ENCODE peak calls at places on chromosomes 6 and 20, in four cellular contexts. One of them, this sample, is unnamed.

GRCh38 chr6:83417880-83418663 is 12.8 kb downstream of the ME1 start:
- DNase-seq in progenitor cell of endocrine pancreas: no peak
- DNase-seq in H9: no peak
- DNase-seq in GM13976: peak
- DNase-seq in this sample: no peak

GRCh38 chr6:158040051-158040803 is 58.6 kb downstream of the SYNJ2 start:
- DNase-seq in progenitor cell of endocrine pancreas: no peak
- DNase-seq in H9: no peak
- DNase-seq in GM13976: peak
- DNase-seq in this sample: peak

GRCh38 chr20:571754-572331 is 28.3 kb upstream of the CSNK2A1 start:
- DNase-seq in progenitor cell of endocrine pancreas: no peak
- DNase-seq in H9: peak
- DNase-seq in GM13976: no peak
- DNase-seq in this sample: no peak

GRCh38 chr6:137652961-137653697 is 158.9 kb upstream of the OLIG3 start:
- DNase-seq in progenitor cell of endocrine pancreas: no peak
- DNase-seq in H9: no peak
- DNase-seq in GM13976: no peak
- DNase-seq in this sample: no peak

GRCh38 chr20:8788831-8789230 is 280.1 kb upstream of the PLCB4 start:
- DNase-seq in progenitor cell of endocrine pancreas: no peak
- DNase-seq in H9: no peak
- DNase-seq in GM13976: no peak
- DNase-seq in this sample: no peak

GRCh38 chr20:61397146-61397545 is 145.1 kb downstream of the CDH4 start:
- DNase-seq in progenitor cell of endocrine pancreas: no peak
- DNase-seq in H9: no peak
- DNase-seq in GM13976: no peak
- DNase-seq in this sample: no peak

GRCh38 chr20:44586289-44586911 is 4.0 kb downstream of the PKIG start:
- DNase-seq in progenitor cell of endocrine pancreas: no peak
- DNase-seq in H9: no peak
- DNase-seq in GM13976: peak
- DNase-seq in this sample: peak

GRCh38 chr6:90973158-90973557 is 386.3 kb upstream of the MAP3K7 start:
- DNase-seq in progenitor cell of endocrine pancreas: no peak
- DNase-seq in H9: no peak
- DNase-seq in GM13976: no peak
- DNase-seq in this sample: no peak

GRCh38 chr6:36302227-36302976 is 32.5 kb downstream of the PNPLA1 start:
- DNase-seq in progenitor cell of endocrine pancreas: peak
- DNase-seq in H9: peak
- DNase-seq in GM13976: peak
- DNase-seq in this sample: peak

GRCh38 chr6:6981923-6982322 is 125.8 kb upstream of the RREB1 start:
- DNase-seq in progenitor cell of endocrine pancreas: no peak
- DNase-seq in H9: no peak
- DNase-seq in GM13976: no peak
- DNase-seq in this sample: no peak

GRCh38 chr20:35196313-35196712 is 24.4 kb downstream of the PROCR start:
- DNase-seq in progenitor cell of endocrine pancreas: no peak
- DNase-seq in H9: no peak
- DNase-seq in GM13976: no peak
- DNase-seq in this sample: no peak

GRCh38 chr6:166168616-166169548 is 1.2 kb upstream of the TBXT start:
- DNase-seq in progenitor cell of endocrine pancreas: no peak
- DNase-seq in H9: no peak
- DNase-seq in GM13976: no peak
- DNase-seq in this sample: no peak

GRCh38 chr6:40791004-40791403 is 203.8 kb upstream of the LRFN2 start:
- DNase-seq in progenitor cell of endocrine pancreas: no peak
- DNase-seq in H9: peak
- DNase-seq in GM13976: no peak
- DNase-seq in this sample: peak

GRCh38 chr20:17406191-17406590 is 125.0 kb downstream of the BFSP1 start:
- DNase-seq in progenitor cell of endocrine pancreas: no peak
- DNase-seq in H9: no peak
- DNase-seq in GM13976: no peak
- DNase-seq in this sample: no peak

GRCh38 chr6:148479498-148479897 is 136.9 kb downstream of the SASH1 start:
- DNase-seq in progenitor cell of endocrine pancreas: no peak
- DNase-seq in H9: no peak
- DNase-seq in GM13976: no peak
- DNase-seq in this sample: no peak

GRCh38 chr6:136326038-136326561 is 36.5 kb upstream of the BCLAF1 start:
- DNase-seq in progenitor cell of endocrine pancreas: no peak
- DNase-seq in H9: no peak
- DNase-seq in GM13976: no peak
- DNase-seq in this sample: no peak

GRCh38 chr6:51655517-51655916 is 431.9 kb downstream of the PKHD1 start:
- DNase-seq in progenitor cell of endocrine pancreas: no peak
- DNase-seq in H9: no peak
- DNase-seq in GM13976: no peak
- DNase-seq in this sample: no peak

GRCh38 chr20:33166533-33167113 is 1.3 kb upstream of the BPIFA2 start:
- DNase-seq in progenitor cell of endocrine pancreas: no peak
- DNase-seq in H9: no peak
- DNase-seq in GM13976: no peak
- DNase-seq in this sample: no peak

GRCh38 chr6:10033223-10033829 is 381.5 kb downstream of the TFAP2A start:
- DNase-seq in progenitor cell of endocrine pancreas: no peak
- DNase-seq in H9: no peak
- DNase-seq in GM13976: no peak
- DNase-seq in this sample: no peak

GRCh38 chr6:145093226-145093625 is 642.1 kb downstream of the EPM2A start:
- DNase-seq in progenitor cell of endocrine pancreas: no peak
- DNase-seq in H9: no peak
- DNase-seq in GM13976: no peak
- DNase-seq in this sample: no peak

GRCh38 chr20:50804453-50805348 is 9.8 kb downstream of the BCAS4 start:
- DNase-seq in progenitor cell of endocrine pancreas: no peak
- DNase-seq in H9: no peak
- DNase-seq in GM13976: peak
- DNase-seq in this sample: peak

GRCh38 chr6:158826819-158827501 is 7.8 kb upstream of the EZR start:
- DNase-seq in progenitor cell of endocrine pancreas: no peak
- DNase-seq in H9: no peak
- DNase-seq in GM13976: peak
- DNase-seq in this sample: no peak

GRCh38 chr6:156809034-156809433 is 31.9 kb downstream of the ARID1B start:
- DNase-seq in progenitor cell of endocrine pancreas: no peak
- DNase-seq in H9: no peak
- DNase-seq in GM13976: no peak
- DNase-seq in this sample: no peak

GRCh38 chr20:38393259-38393658 is 41.9 kb downstream of the SNHG17 start:
- DNase-seq in progenitor cell of endocrine pancreas: no peak
- DNase-seq in H9: no peak
- DNase-seq in GM13976: no peak
- DNase-seq in this sample: no peak
- TF ChIP-seq CTCF in progenitor cell of endocrine pancreas: no peak
- TF ChIP-seq CTCF in H9: no peak
- TF ChIP-seq CTCF in GM13976: no peak
- TF ChIP-seq CTCF in this sample: no peak

GRCh38 chr6:3811191-3811590 is 38.0 kb upstream of the FAM50B start:
- DNase-seq in progenitor cell of endocrine pancreas: no peak
- DNase-seq in H9: no peak
- DNase-seq in GM13976: no peak
- DNase-seq in this sample: no peak

GRCh38 chr6:3813918-3814317 is 35.3 kb upstream of the FAM50B start:
- DNase-seq in progenitor cell of endocrine pancreas: no peak
- DNase-seq in H9: no peak
- DNase-seq in GM13976: no peak
- DNase-seq in this sample: no peak

GRCh38 chr6:3812596-3812995 is 36.6 kb upstream of the FAM50B start:
- DNase-seq in progenitor cell of endocrine pancreas: no peak
- DNase-seq in H9: no peak
- DNase-seq in GM13976: no peak
- DNase-seq in this sample: no peak

GRCh38 chr6:3814539-3814938 is 34.6 kb upstream of the FAM50B start:
- DNase-seq in progenitor cell of endocrine pancreas: no peak
- DNase-seq in H9: no peak
- DNase-seq in GM13976: no peak
- DNase-seq in this sample: no peak

GRCh38 chr6:3813150-3813780 is 35.9 kb upstream of the FAM50B start:
- DNase-seq in progenitor cell of endocrine pancreas: no peak
- DNase-seq in H9: no peak
- DNase-seq in GM13976: peak
- DNase-seq in this sample: peak
- TF ChIP-seq CTCF in progenitor cell of endocrine pancreas: no peak
- TF ChIP-seq CTCF in H9: no peak
- TF ChIP-seq CTCF in GM13976: no peak
- TF ChIP-seq CTCF in this sample: no peak

GRCh38 chr20:24102290-24102689 is 113.7 kb upstream of the GGTLC1 start:
- DNase-seq in progenitor cell of endocrine pancreas: no peak
- DNase-seq in H9: peak
- DNase-seq in GM13976: no peak
- DNase-seq in this sample: peak
- TF ChIP-seq CTCF in progenitor cell of endocrine pancreas: peak
- TF ChIP-seq CTCF in H9: peak
- TF ChIP-seq CTCF in GM13976: peak
- TF ChIP-seq CTCF in this sample: peak

DNA sequence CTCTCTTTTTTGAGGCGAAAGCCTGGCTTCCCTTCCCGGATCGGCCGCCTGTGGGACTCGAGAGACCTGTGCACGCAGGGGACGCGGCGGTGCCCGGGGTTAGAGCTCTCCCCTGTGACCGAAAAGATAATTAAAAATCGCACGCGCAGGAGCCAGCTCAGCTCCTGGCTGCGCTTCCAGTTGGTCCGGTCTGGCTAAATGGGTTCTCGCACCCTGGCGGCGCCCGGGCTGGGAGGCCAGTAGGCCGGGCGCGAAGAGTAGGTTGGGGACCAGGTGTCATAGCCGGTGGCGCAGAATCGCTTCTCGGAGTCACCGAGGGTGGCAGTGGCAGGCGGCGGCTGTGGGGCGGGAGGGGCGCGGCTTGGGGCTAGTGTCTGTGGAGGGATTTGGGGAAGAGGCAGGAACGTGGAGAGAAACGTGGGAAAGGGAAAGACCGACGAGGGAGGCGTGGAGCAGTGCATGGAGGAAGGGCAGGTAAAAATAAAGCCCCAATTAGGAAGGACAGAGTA is 41.9 kb upstream of the SUPT3H start:
- DNase-seq in progenitor cell of endocrine pancreas: peak
- DNase-seq in H9: peak
- DNase-seq in GM13976: peak
- DNase-seq in this sample: peak
- TF ChIP-seq CTCF in progenitor cell of endocrine pancreas: peak
- TF ChIP-seq CTCF in H9: peak
- TF ChIP-seq CTCF in GM13976: peak
- TF ChIP-seq CTCF in this sample: peak

GRCh38 chr6:30888472-30889137 is 4.3 kb downstream of the DDR1 start:
- DNase-seq in progenitor cell of endocrine pancreas: no peak
- DNase-seq in H9: peak
- DNase-seq in GM13976: peak
- DNase-seq in this sample: no peak

GRCh38 chr6:30890646-30891449 is 6.5 kb downstream of the DDR1 start:
- DNase-seq in progenitor cell of endocrine pancreas: no peak
- DNase-seq in H9: no peak
- DNase-seq in GM13976: no peak
- DNase-seq in this sample: no peak

GRCh38 chr6:30889921-30890645 is 5.8 kb downstream of the DDR1 start:
- DNase-seq in progenitor cell of endocrine pancreas: no peak
- DNase-seq in H9: peak
- DNase-seq in GM13976: peak
- DNase-seq in this sample: no peak

GRCh38 chr6:30887901-30888300 is 3.6 kb downstream of the DDR1 start:
- DNase-seq in progenitor cell of endocrine pancreas: no peak
- DNase-seq in H9: no peak
- DNase-seq in GM13976: peak
- DNase-seq in this sample: no peak

GRCh38 chr6:30889138-30889885 is 5.0 kb downstream of the DDR1 start:
- DNase-seq in progenitor cell of endocrine pancreas: no peak
- DNase-seq in H9: peak
- DNase-seq in GM13976: peak
- DNase-seq in this sample: no peak
- TF ChIP-seq CTCF in progenitor cell of endocrine pancreas: no peak
- TF ChIP-seq CTCF in H9: no peak
- TF ChIP-seq CTCF in GM13976: no peak
- TF ChIP-seq CTCF in this sample: no peak

GRCh38 chr6:228881-229651 is 63.2 kb upstream of the DUSP22 start:
- DNase-seq in progenitor cell of endocrine pancreas: no peak
- DNase-seq in H9: no peak
- DNase-seq in GM13976: peak
- DNase-seq in this sample: no peak
- TF ChIP-seq CTCF in progenitor cell of endocrine pancreas: no peak
- TF ChIP-seq CTCF in H9: no peak
- TF ChIP-seq CTCF in GM13976: no peak
- TF ChIP-seq CTCF in this sample: no peak

DNA sequence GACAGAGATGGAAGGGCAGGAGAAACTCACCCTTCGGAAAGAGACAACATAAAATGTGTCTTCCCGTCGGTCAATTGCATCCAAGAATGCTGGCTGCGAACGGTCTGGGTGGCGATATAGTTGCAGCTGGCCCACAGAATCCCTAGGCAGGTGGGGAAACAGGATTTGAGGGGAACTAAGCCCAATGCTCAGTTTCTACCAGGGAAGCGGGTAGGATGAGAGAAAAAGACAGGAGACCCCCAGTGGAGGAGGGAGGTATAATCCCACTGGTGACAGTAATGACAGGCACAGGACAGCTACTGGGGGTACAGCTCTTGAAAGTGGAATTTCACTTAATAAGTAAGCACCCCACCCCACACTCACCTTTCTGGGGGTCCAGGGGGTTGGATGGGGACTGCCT is 7.5 kb upstream of the TNXB start:
- DNase-seq in progenitor cell of endocrine pancreas: no peak
- DNase-seq in H9: no peak
- DNase-seq in GM13976: no peak
- DNase-seq in this sample: peak
- TF ChIP-seq CTCF in progenitor cell of endocrine pancreas: peak
- TF ChIP-seq CTCF in H9: peak
- TF ChIP-seq CTCF in GM13976: no peak
- TF ChIP-seq CTCF in this sample: peak

This sample was measured in activated CD8-positive, alpha-beta T cell treated with anti-CD3 and anti-CD28 coated beads for 36 hours.